ENCODE peak calls at places on chromosomes 6 and 20, in six cellular contexts. One of them, this sample, is unnamed.

GRCh38 chr6:31528821-31529328 is at the start of gene MCCD1:
- DNase-seq in K562: no peak
- DNase-seq in H1: no peak
- DNase-seq in HepG2: no peak
- DNase-seq in GM12891: no peak
- DNase-seq in GM12878: no peak
- DNase-seq in this sample: no peak

GRCh38 chr20:49029203-49029602 is 16.9 kb upstream of the CSE1L start:
- DNase-seq in K562: no peak
- DNase-seq in H1: no peak
- DNase-seq in HepG2: no peak
- DNase-seq in GM12891: no peak
- DNase-seq in GM12878: no peak
- DNase-seq in this sample: no peak

GRCh38 chr20:32432277-32432676 is 74.1 kb downstream of the ASXL1 start:
- DNase-seq in K562: no peak
- DNase-seq in H1: no peak
- DNase-seq in HepG2: no peak
- DNase-seq in GM12891: no peak
- DNase-seq in GM12878: no peak
- DNase-seq in this sample: no peak

GRCh38 chr6:104940881-104941693 is 15.8 kb upstream of the LIN28B start:
- DNase-seq in K562: peak; percentile 77
- DNase-seq in H1: no peak
- DNase-seq in HepG2: peak; percentile 43
- DNase-seq in GM12891: peak; percentile 33
- DNase-seq in GM12878: no peak
- DNase-seq in this sample: no peak

GRCh38 chr6:47631248-47632196 is 66.9 kb upstream of the ADGRF4 start:
- DNase-seq in K562: peak; percentile 42
- DNase-seq in H1: peak; percentile 23
- DNase-seq in HepG2: peak; percentile 66
- DNase-seq in GM12891: peak; percentile 17
- DNase-seq in GM12878: peak; percentile 32
- DNase-seq in this sample: peak; percentile 5

GRCh38 chr6:13814176-13814937 is at the start of gene MCUR1:
- DNase-seq in K562: peak; percentile 93
- DNase-seq in H1: peak; percentile 50
- DNase-seq in HepG2: peak; percentile 77
- DNase-seq in GM12891: peak; percentile 80
- DNase-seq in GM12878: peak; percentile 80
- DNase-seq in this sample: peak; percentile 79

GRCh38 chr20:42945194-42945593 is 244.5 kb downstream of the PTPRT start:
- DNase-seq in K562: no peak
- DNase-seq in H1: no peak
- DNase-seq in HepG2: no peak
- DNase-seq in GM12891: no peak
- DNase-seq in GM12878: no peak
- DNase-seq in this sample: no peak

GRCh38 chr6:34897130-34897529 is 8.1 kb downstream of the ANKS1A start:
- DNase-seq in K562: no peak
- DNase-seq in H1: no peak
- DNase-seq in HepG2: no peak
- DNase-seq in GM12891: no peak
- DNase-seq in GM12878: no peak
- DNase-seq in this sample: no peak

GRCh38 chr6:113909224-113909856 is 52.2 kb downstream of the MARCKS start:
- DNase-seq in K562: peak; percentile 51
- DNase-seq in H1: peak; percentile 7
- DNase-seq in HepG2: peak; percentile 45
- DNase-seq in GM12891: peak; percentile 30
- DNase-seq in GM12878: peak; percentile 7
- DNase-seq in this sample: peak; percentile 19

GRCh38 chr6:30493643-30494250 is 4.4 kb downstream of the HLA-E start:
- DNase-seq in K562: peak; percentile 25
- DNase-seq in H1: no peak
- DNase-seq in HepG2: no peak
- DNase-seq in GM12891: no peak
- DNase-seq in GM12878: no peak
- DNase-seq in this sample: no peak

GRCh38 chr6:3252861-3253596 is 5.7 kb upstream of the PSMG4 start:
- DNase-seq in K562: no peak
- DNase-seq in H1: no peak
- DNase-seq in HepG2: no peak
- DNase-seq in GM12891: no peak
- DNase-seq in GM12878: no peak
- DNase-seq in this sample: no peak

GRCh38 chr6:130969807-130970491 is 93.1 kb downstream of the EPB41L2 start:
- DNase-seq in K562: no peak
- DNase-seq in H1: no peak
- DNase-seq in HepG2: peak; percentile 80
- DNase-seq in GM12891: no peak
- DNase-seq in GM12878: no peak
- DNase-seq in this sample: no peak

GRCh38 chr6:42748241-42748898 is 2.5 kb upstream of the TBCC start:
- DNase-seq in K562: no peak
- DNase-seq in H1: no peak
- DNase-seq in HepG2: no peak
- DNase-seq in GM12891: no peak
- DNase-seq in GM12878: no peak
- DNase-seq in this sample: no peak

GRCh38 chr6:20751293-20751946 is 217.2 kb downstream of the CDKAL1 start:
- DNase-seq in K562: no peak
- DNase-seq in H1: no peak
- DNase-seq in HepG2: no peak
- DNase-seq in GM12891: no peak
- DNase-seq in GM12878: no peak
- DNase-seq in this sample: no peak

GRCh38 chr6:139569561-139569960 is 195.1 kb upstream of the CITED2 start:
- DNase-seq in K562: no peak
- DNase-seq in H1: no peak
- DNase-seq in HepG2: no peak
- DNase-seq in GM12891: no peak
- DNase-seq in GM12878: no peak
- DNase-seq in this sample: no peak

GRCh38 chr6:131059486-131059885 is 3.6 kb downstream of the EPB41L2 start:
- DNase-seq in K562: no peak
- DNase-seq in H1: no peak
- DNase-seq in HepG2: no peak
- DNase-seq in GM12891: no peak
- DNase-seq in GM12878: no peak
- DNase-seq in this sample: no peak

GRCh38 chr20:35049776-35050352 is 42.7 kb downstream of the TRPC4AP start:
- DNase-seq in K562: no peak
- DNase-seq in H1: no peak
- DNase-seq in HepG2: no peak
- DNase-seq in GM12891: no peak
- DNase-seq in GM12878: no peak
- DNase-seq in this sample: no peak

GRCh38 chr6:139533573-139534471 is 159.4 kb upstream of the CITED2 start:
- DNase-seq in K562: peak; percentile 70
- DNase-seq in H1: no peak
- DNase-seq in HepG2: no peak
- DNase-seq in GM12891: no peak
- DNase-seq in GM12878: no peak
- DNase-seq in this sample: no peak

GRCh38 chr6:108364470-108364869 is 69.6 kb downstream of the AFG1L start:
- DNase-seq in K562: no peak
- DNase-seq in H1: no peak
- DNase-seq in HepG2: no peak
- DNase-seq in GM12891: no peak
- DNase-seq in GM12878: no peak
- DNase-seq in this sample: no peak

GRCh38 chr6:135212020-135212806 is 31.1 kb downstream of the MYB start:
- DNase-seq in K562: no peak
- DNase-seq in H1: no peak
- DNase-seq in HepG2: no peak
- DNase-seq in GM12891: no peak
- DNase-seq in GM12878: no peak
- DNase-seq in this sample: no peak

DNA sequence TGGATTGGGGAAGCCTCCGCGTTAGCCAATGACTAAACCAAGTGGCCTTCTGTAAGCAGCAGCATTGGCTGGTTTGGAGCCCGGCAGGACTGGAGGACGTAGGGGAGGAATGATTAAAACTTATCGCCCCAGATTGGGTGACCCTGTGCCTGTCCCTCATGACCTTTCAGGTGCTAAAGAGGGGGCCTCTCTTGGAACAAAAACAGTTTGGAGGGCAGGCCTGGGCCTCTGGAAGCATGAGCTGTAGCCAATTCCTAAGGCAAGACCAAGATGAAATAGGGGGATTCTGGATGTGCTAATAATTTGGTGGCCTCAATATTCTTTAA is 1.4 kb downstream of the GMPR start:
- DNase-seq in K562: peak; percentile 45
- DNase-seq in H1: no peak
- DNase-seq in HepG2: peak; percentile 40
- DNase-seq in GM12891: peak; percentile 32
- DNase-seq in GM12878: no peak
- DNase-seq in this sample: no peak
- TF ChIP-seq POLR2A in K562: no peak
- TF ChIP-seq POLR2A in H1: no peak
- TF ChIP-seq POLR2A in HepG2: no peak
- TF ChIP-seq POLR2A in GM12891: no peak
- TF ChIP-seq POLR2A in GM12878: no peak
- TF ChIP-seq POLR2A in this sample: no peak

GRCh38 chr20:44943828-44944227 is 16.4 kb downstream of the TOMM34 start:
- DNase-seq in K562: no peak
- DNase-seq in H1: no peak
- DNase-seq in HepG2: no peak
- DNase-seq in GM12891: no peak
- DNase-seq in GM12878: no peak
- DNase-seq in this sample: no peak
- TF ChIP-seq TAF1 in K562: no peak
- TF ChIP-seq TAF1 in H1: no peak
- TF ChIP-seq TAF1 in HepG2: no peak
- TF ChIP-seq TAF1 in GM12891: no peak
- TF ChIP-seq TAF1 in GM12878: no peak
- TF ChIP-seq TAF1 in this sample: no peak

GRCh38 chr20:37276494-37277252 is 12.8 kb upstream of the MANBAL start:
- DNase-seq in K562: no peak
- DNase-seq in H1: no peak
- DNase-seq in HepG2: peak; percentile 49
- DNase-seq in GM12891: peak; percentile 46
- DNase-seq in GM12878: no peak
- DNase-seq in this sample: peak; percentile 62
- TF ChIP-seq POLR2AphosphoS5 in K562: no peak
- TF ChIP-seq POLR2AphosphoS5 in H1: no peak
- TF ChIP-seq POLR2AphosphoS5 in HepG2: no peak
- TF ChIP-seq POLR2AphosphoS5 in GM12891: no peak
- TF ChIP-seq POLR2AphosphoS5 in GM12878: no peak
- TF ChIP-seq POLR2AphosphoS5 in this sample: no peak

DNA sequence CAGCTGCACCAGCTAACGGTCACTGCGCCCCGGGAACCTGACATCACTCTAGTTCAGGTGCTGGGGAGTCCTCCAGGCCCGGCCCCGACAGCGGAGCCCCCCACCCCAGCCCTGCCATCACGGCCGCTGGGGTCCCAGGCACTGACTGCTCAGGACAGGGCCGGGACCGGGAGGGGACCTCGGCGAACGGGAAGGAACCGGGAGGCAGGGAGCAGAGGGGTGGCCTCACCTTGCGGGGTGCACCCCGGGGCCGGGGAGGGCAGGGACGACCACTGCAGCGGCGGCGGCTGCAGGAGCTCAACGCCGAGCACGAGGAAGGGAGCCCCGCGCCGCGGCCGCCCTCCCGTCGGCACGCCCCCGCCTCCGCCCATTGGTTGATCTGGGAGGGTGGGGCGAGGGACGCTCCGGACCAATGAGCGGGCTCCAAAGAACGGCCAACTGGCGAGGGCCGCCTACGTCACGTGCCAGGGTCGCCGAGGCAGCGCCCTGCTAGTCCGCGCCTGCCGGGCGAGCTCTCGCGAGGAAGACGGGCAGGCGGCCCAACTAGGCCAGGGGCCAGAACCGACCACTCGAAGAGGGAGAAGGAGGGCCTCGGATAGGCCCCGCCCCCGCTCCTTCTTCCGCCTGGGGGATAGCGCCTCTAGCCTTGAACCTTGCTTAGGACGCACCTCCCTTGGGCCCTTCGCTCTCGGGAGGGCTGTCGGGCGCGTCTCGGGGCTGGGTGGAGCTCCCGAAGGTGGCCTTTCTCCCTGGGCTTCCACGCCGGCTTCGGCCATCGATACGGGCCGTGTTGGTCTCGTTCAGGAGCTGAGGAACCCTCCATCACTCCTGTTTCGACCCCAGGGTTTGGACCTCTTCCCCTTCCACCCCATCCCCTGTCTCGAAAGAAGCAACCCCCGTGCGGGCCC is at the start of gene ADISSP:
- DNase-seq in K562: peak; percentile 97
- DNase-seq in H1: peak; percentile 97
- DNase-seq in HepG2: peak; percentile 99
- DNase-seq in GM12891: peak; percentile 99
- DNase-seq in GM12878: peak; percentile 91
- DNase-seq in this sample: peak; percentile 99
- TF ChIP-seq POLR2A in K562: peak; percentile 70
- TF ChIP-seq POLR2A in H1: peak; percentile 71
- TF ChIP-seq POLR2A in HepG2: peak; percentile 97
- TF ChIP-seq POLR2A in GM12891: peak; percentile 64
- TF ChIP-seq POLR2A in GM12878: peak; percentile 84
- TF ChIP-seq POLR2A in this sample: peak; percentile 75

GRCh38 chr6:18076231-18076630 is 46.2 kb downstream of the NHLRC1 start:
- DNase-seq in K562: no peak
- DNase-seq in H1: no peak
- DNase-seq in HepG2: no peak
- DNase-seq in GM12891: no peak
- DNase-seq in GM12878: no peak
- DNase-seq in this sample: no peak

GRCh38 chr6:18081669-18082037 is 40.8 kb downstream of the NHLRC1 start:
- DNase-seq in K562: no peak
- DNase-seq in H1: no peak
- DNase-seq in HepG2: no peak
- DNase-seq in GM12891: no peak
- DNase-seq in GM12878: no peak
- DNase-seq in this sample: no peak

GRCh38 chr6:18078875-18079274 is 43.6 kb downstream of the NHLRC1 start:
- DNase-seq in K562: no peak
- DNase-seq in H1: no peak
- DNase-seq in HepG2: no peak
- DNase-seq in GM12891: no peak
- DNase-seq in GM12878: no peak
- DNase-seq in this sample: no peak

GRCh38 chr6:18081025-18081668 is 41.3 kb downstream of the NHLRC1 start:
- DNase-seq in K562: no peak
- DNase-seq in H1: no peak
- DNase-seq in HepG2: peak; percentile 89
- DNase-seq in GM12891: no peak
- DNase-seq in GM12878: no peak
- DNase-seq in this sample: no peak

DNA sequence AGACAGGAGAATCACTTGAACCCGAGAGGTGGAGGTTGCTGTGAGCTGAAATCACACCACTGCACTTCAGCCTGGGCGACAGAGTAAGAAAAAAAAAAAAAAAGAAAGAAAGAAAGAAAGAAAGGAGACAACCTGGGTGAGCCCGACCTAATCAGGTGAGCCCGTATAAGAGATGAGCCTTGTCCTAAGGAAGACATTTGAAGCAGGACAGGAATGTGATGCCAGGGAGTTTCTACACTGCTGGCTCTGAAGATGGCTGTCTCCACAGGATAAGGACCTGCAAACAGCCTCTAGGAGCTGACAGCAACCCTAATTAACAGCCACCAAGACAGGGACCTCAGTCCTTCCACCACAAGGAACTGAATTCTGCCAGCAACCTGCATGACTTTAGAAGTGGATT is 41.9 kb downstream of the NHLRC1 start:
- DNase-seq in K562: no peak
- DNase-seq in H1: no peak
- DNase-seq in HepG2: no peak
- DNase-seq in GM12891: no peak
- DNase-seq in GM12878: no peak
- DNase-seq in this sample: no peak
- TF ChIP-seq TAF1 in K562: no peak
- TF ChIP-seq TAF1 in H1: no peak
- TF ChIP-seq TAF1 in HepG2: no peak
- TF ChIP-seq TAF1 in GM12891: no peak
- TF ChIP-seq TAF1 in GM12878: no peak
- TF ChIP-seq TAF1 in this sample: no peak